ENCODE peak calls at places on chromosomes 1 and 21, in ten cellular contexts. One of them, this sample, is unnamed.
A peak's percentile ranks its signal among the peaks of the same experiment; 100 is the strongest.

GRCh38 chr21:45073301-45074047 is 906 bp upstream of the ADARB1 start:
- DNase-seq in Panc1: no peak
- DNase-seq in CD4-positive, alpha-beta memory T cell: no peak
- DNase-seq in GM23248: no peak
- DNase-seq in HS-27A: no peak
- DNase-seq in right atrium auricular region: no peak
- DNase-seq in left ventricle myocardium inferior: no peak
- DNase-seq in ACHN: no peak
- DNase-seq in endothelial cell: no peak
- DNase-seq in IMR-90: peak; percentile 44
- DNase-seq in this sample: no peak

GRCh38 chr1:155000725-155001437 is 1.7 kb upstream of the ZBTB7B start:
- DNase-seq in ACHN: peak; percentile 94
- DNase-seq in right atrium auricular region: peak; percentile 88
- DNase-seq in GM23248: peak; percentile 92
- DNase-seq in endothelial cell: peak; percentile 82
- DNase-seq in left ventricle myocardium inferior: peak; percentile 89
- DNase-seq in IMR-90: peak; percentile 77
- DNase-seq in HS-27A: no peak
- DNase-seq in Panc1: no peak
- DNase-seq in CD4-positive, alpha-beta memory T cell: peak; percentile 80
- DNase-seq in this sample: peak; percentile 91

GRCh38 chr1:56326056-56326455 is 253.3 kb downstream of the PLPP3 start:
- DNase-seq in left ventricle myocardium inferior: no peak
- DNase-seq in ACHN: no peak
- DNase-seq in endothelial cell: no peak
- DNase-seq in Panc1: no peak
- DNase-seq in GM23248: peak; percentile 40
- DNase-seq in IMR-90: peak; percentile 36
- DNase-seq in right atrium auricular region: no peak
- DNase-seq in HS-27A: no peak
- DNase-seq in CD4-positive, alpha-beta memory T cell: no peak
- DNase-seq in this sample: no peak

GRCh38 chr1:42950146-42950480 is 8.6 kb downstream of the SLC2A1 start:
- DNase-seq in CD4-positive, alpha-beta memory T cell: no peak
- DNase-seq in endothelial cell: no peak
- DNase-seq in left ventricle myocardium inferior: no peak
- DNase-seq in HS-27A: peak; percentile 83
- DNase-seq in GM23248: peak; percentile 56
- DNase-seq in IMR-90: peak; percentile 81
- DNase-seq in ACHN: peak; percentile 52
- DNase-seq in right atrium auricular region: no peak
- DNase-seq in Panc1: no peak
- DNase-seq in this sample: no peak

GRCh38 chr1:220317161-220317560 is 44.9 kb upstream of the RAB3GAP2 start:
- DNase-seq in IMR-90: no peak
- DNase-seq in right atrium auricular region: no peak
- DNase-seq in left ventricle myocardium inferior: no peak
- DNase-seq in HS-27A: no peak
- DNase-seq in ACHN: no peak
- DNase-seq in endothelial cell: no peak
- DNase-seq in CD4-positive, alpha-beta memory T cell: no peak
- DNase-seq in Panc1: no peak
- DNase-seq in GM23248: no peak
- DNase-seq in this sample: no peak

GRCh38 chr1:8152731-8153702 is 126.9 kb upstream of the ERRFI1 start:
- DNase-seq in CD4-positive, alpha-beta memory T cell: peak; percentile 88
- DNase-seq in IMR-90: no peak
- DNase-seq in left ventricle myocardium inferior: no peak
- DNase-seq in right atrium auricular region: no peak
- DNase-seq in GM23248: no peak
- DNase-seq in HS-27A: no peak
- DNase-seq in endothelial cell: no peak
- DNase-seq in Panc1: no peak
- DNase-seq in ACHN: no peak
- DNase-seq in this sample: no peak

GRCh38 chr1:237115035-237115434 is 73.1 kb downstream of the RYR2 start:
- DNase-seq in left ventricle myocardium inferior: no peak
- DNase-seq in right atrium auricular region: no peak
- DNase-seq in Panc1: no peak
- DNase-seq in IMR-90: no peak
- DNase-seq in ACHN: no peak
- DNase-seq in HS-27A: no peak
- DNase-seq in CD4-positive, alpha-beta memory T cell: no peak
- DNase-seq in endothelial cell: no peak
- DNase-seq in GM23248: no peak
- DNase-seq in this sample: no peak

GRCh38 chr1:64675718-64676345 is 69.0 kb upstream of the RAVER2 start:
- DNase-seq in left ventricle myocardium inferior: no peak
- DNase-seq in GM23248: peak; percentile 53
- DNase-seq in CD4-positive, alpha-beta memory T cell: peak; percentile 5
- DNase-seq in HS-27A: no peak
- DNase-seq in Panc1: peak; percentile 20
- DNase-seq in IMR-90: peak; percentile 37
- DNase-seq in endothelial cell: no peak
- DNase-seq in right atrium auricular region: no peak
- DNase-seq in ACHN: peak; percentile 5
- DNase-seq in this sample: no peak

GRCh38 chr1:114335273-114335672 is 175.7 kb downstream of the TRIM33 start:
- DNase-seq in endothelial cell: no peak
- DNase-seq in left ventricle myocardium inferior: no peak
- DNase-seq in right atrium auricular region: no peak
- DNase-seq in GM23248: no peak
- DNase-seq in ACHN: no peak
- DNase-seq in IMR-90: no peak
- DNase-seq in CD4-positive, alpha-beta memory T cell: no peak
- DNase-seq in Panc1: no peak
- DNase-seq in HS-27A: no peak
- DNase-seq in this sample: peak; percentile 5

GRCh38 chr1:237799762-237800474 is 90.8 kb downstream of the ZP4 start:
- DNase-seq in ACHN: peak; percentile 86
- DNase-seq in right atrium auricular region: no peak
- DNase-seq in HS-27A: peak; percentile 51
- DNase-seq in IMR-90: peak; percentile 4
- DNase-seq in left ventricle myocardium inferior: peak; percentile 32
- DNase-seq in Panc1: no peak
- DNase-seq in endothelial cell: peak; percentile 64
- DNase-seq in CD4-positive, alpha-beta memory T cell: peak; percentile 20
- DNase-seq in GM23248: peak; percentile 20
- DNase-seq in this sample: no peak

GRCh38 chr1:66764994-66765578 is 12.8 kb downstream of the DYNLT5 start:
- DNase-seq in right atrium auricular region: no peak
- DNase-seq in ACHN: peak; percentile 56
- DNase-seq in GM23248: peak; percentile 69
- DNase-seq in CD4-positive, alpha-beta memory T cell: peak; percentile 55
- DNase-seq in Panc1: peak; percentile 60
- DNase-seq in left ventricle myocardium inferior: no peak
- DNase-seq in endothelial cell: peak; percentile 41
- DNase-seq in HS-27A: peak; percentile 19
- DNase-seq in IMR-90: peak; percentile 66
- DNase-seq in this sample: no peak

GRCh38 chr1:220908757-220909156 is 29.5 kb downstream of the HLX start:
- DNase-seq in IMR-90: peak; percentile 44
- DNase-seq in endothelial cell: no peak
- DNase-seq in left ventricle myocardium inferior: no peak
- DNase-seq in Panc1: peak; percentile 2
- DNase-seq in HS-27A: no peak
- DNase-seq in ACHN: peak; percentile 39
- DNase-seq in right atrium auricular region: no peak
- DNase-seq in CD4-positive, alpha-beta memory T cell: no peak
- DNase-seq in GM23248: peak; percentile 48
- DNase-seq in this sample: no peak

GRCh38 chr1:15181564-15181963 is 28.0 kb downstream of the TMEM51 start:
- DNase-seq in IMR-90: no peak
- DNase-seq in ACHN: no peak
- DNase-seq in right atrium auricular region: no peak
- DNase-seq in Panc1: no peak
- DNase-seq in CD4-positive, alpha-beta memory T cell: no peak
- DNase-seq in left ventricle myocardium inferior: no peak
- DNase-seq in GM23248: no peak
- DNase-seq in HS-27A: no peak
- DNase-seq in endothelial cell: no peak
- DNase-seq in this sample: no peak

GRCh38 chr21:42777757-42778344 is 101.5 kb downstream of the WDR4 start:
- DNase-seq in GM23248: no peak
- DNase-seq in left ventricle myocardium inferior: no peak
- DNase-seq in Panc1: no peak
- DNase-seq in right atrium auricular region: no peak
- DNase-seq in IMR-90: no peak
- DNase-seq in HS-27A: no peak
- DNase-seq in CD4-positive, alpha-beta memory T cell: no peak
- DNase-seq in ACHN: peak; percentile 73
- DNase-seq in endothelial cell: no peak
- DNase-seq in this sample: no peak

GRCh38 chr1:92749024-92749634 is 35.8 kb downstream of the EVI5 start:
- DNase-seq in GM23248: peak; percentile 84
- DNase-seq in ACHN: peak; percentile 69
- DNase-seq in IMR-90: peak; percentile 75
- DNase-seq in HS-27A: no peak
- DNase-seq in right atrium auricular region: no peak
- DNase-seq in endothelial cell: no peak
- DNase-seq in Panc1: no peak
- DNase-seq in left ventricle myocardium inferior: no peak
- DNase-seq in CD4-positive, alpha-beta memory T cell: peak; percentile 45
- DNase-seq in this sample: no peak

GRCh38 chr1:219119839-219120238 is 53.8 kb upstream of the LYPLAL1 start:
- DNase-seq in IMR-90: no peak
- DNase-seq in GM23248: peak; percentile 23
- DNase-seq in right atrium auricular region: no peak
- DNase-seq in endothelial cell: no peak
- DNase-seq in Panc1: no peak
- DNase-seq in CD4-positive, alpha-beta memory T cell: no peak
- DNase-seq in left ventricle myocardium inferior: no peak
- DNase-seq in HS-27A: no peak
- DNase-seq in ACHN: no peak
- DNase-seq in this sample: no peak

GRCh38 chr1:167880570-167880969 is 33.4 kb downstream of the ADCY10 start:
- DNase-seq in right atrium auricular region: no peak
- DNase-seq in GM23248: no peak
- DNase-seq in CD4-positive, alpha-beta memory T cell: no peak
- DNase-seq in left ventricle myocardium inferior: no peak
- DNase-seq in IMR-90: peak; percentile 17
- DNase-seq in ACHN: no peak
- DNase-seq in Panc1: no peak
- DNase-seq in HS-27A: no peak
- DNase-seq in endothelial cell: no peak
- DNase-seq in this sample: no peak

GRCh38 chr1:206479164-206480125 is 9.2 kb downstream of the IKBKE start:
- DNase-seq in HS-27A: no peak
- DNase-seq in right atrium auricular region: peak; percentile 86
- DNase-seq in Panc1: peak; percentile 54
- DNase-seq in ACHN: peak; percentile 79
- DNase-seq in left ventricle myocardium inferior: peak; percentile 56
- DNase-seq in GM23248: peak; percentile 80
- DNase-seq in CD4-positive, alpha-beta memory T cell: peak; percentile 52
- DNase-seq in IMR-90: peak; percentile 82
- DNase-seq in endothelial cell: peak; percentile 71
- DNase-seq in this sample: no peak

GRCh38 chr1:16991571-16991970 is 11.2 kb upstream of the MFAP2 start:
- DNase-seq in endothelial cell: no peak
- DNase-seq in HS-27A: no peak
- DNase-seq in IMR-90: no peak
- DNase-seq in left ventricle myocardium inferior: no peak
- DNase-seq in ACHN: no peak
- DNase-seq in CD4-positive, alpha-beta memory T cell: no peak
- DNase-seq in right atrium auricular region: no peak
- DNase-seq in Panc1: no peak
- DNase-seq in GM23248: no peak
- DNase-seq in this sample: no peak

GRCh38 chr1:108080448-108080847 is 115.5 kb upstream of the VAV3 start:
- DNase-seq in CD4-positive, alpha-beta memory T cell: no peak
- DNase-seq in GM23248: no peak
- DNase-seq in right atrium auricular region: no peak
- DNase-seq in endothelial cell: no peak
- DNase-seq in IMR-90: no peak
- DNase-seq in HS-27A: no peak
- DNase-seq in left ventricle myocardium inferior: no peak
- DNase-seq in ACHN: no peak
- DNase-seq in Panc1: no peak
- DNase-seq in this sample: no peak

GRCh38 chr1:66533804-66534745 is at the start of gene SGIP1:
- DNase-seq in ACHN: peak; percentile 35
- DNase-seq in left ventricle myocardium inferior: peak; percentile 59
- DNase-seq in IMR-90: peak; percentile 88
- DNase-seq in Panc1: no peak
- DNase-seq in right atrium auricular region: peak; percentile 79
- DNase-seq in endothelial cell: peak; percentile 79
- DNase-seq in CD4-positive, alpha-beta memory T cell: no peak
- DNase-seq in HS-27A: no peak
- DNase-seq in GM23248: peak; percentile 83
- DNase-seq in this sample: peak; percentile 87

GRCh38 chr21:37128069-37128468 is 55.0 kb downstream of the TTC3 start:
- DNase-seq in GM23248: no peak
- DNase-seq in HS-27A: no peak
- DNase-seq in CD4-positive, alpha-beta memory T cell: no peak
- DNase-seq in ACHN: no peak
- DNase-seq in endothelial cell: no peak
- DNase-seq in left ventricle myocardium inferior: no peak
- DNase-seq in right atrium auricular region: no peak
- DNase-seq in IMR-90: no peak
- DNase-seq in Panc1: no peak
- DNase-seq in this sample: no peak

GRCh38 chr1:113903496-113904291 is 905 bp downstream of the AP4B1 start:
- DNase-seq in Panc1: no peak
- DNase-seq in ACHN: peak; percentile 11
- DNase-seq in HS-27A: peak; percentile 20
- DNase-seq in endothelial cell: no peak
- DNase-seq in right atrium auricular region: no peak
- DNase-seq in GM23248: peak; percentile 21
- DNase-seq in IMR-90: no peak
- DNase-seq in left ventricle myocardium inferior: no peak
- DNase-seq in CD4-positive, alpha-beta memory T cell: peak; percentile 18
- DNase-seq in this sample: no peak

GRCh38 chr21:25913488-25913887 is 178.7 kb downstream of the GABPA start:
- DNase-seq in Panc1: no peak
- DNase-seq in GM23248: no peak
- DNase-seq in right atrium auricular region: no peak
- DNase-seq in endothelial cell: no peak
- DNase-seq in HS-27A: no peak
- DNase-seq in IMR-90: no peak
- DNase-seq in left ventricle myocardium inferior: no peak
- DNase-seq in ACHN: no peak
- DNase-seq in CD4-positive, alpha-beta memory T cell: no peak
- DNase-seq in this sample: no peak

GRCh38 chr21:38220270-38220737 is 36.5 kb upstream of the KCNJ15 start:
- DNase-seq in right atrium auricular region: no peak
- DNase-seq in IMR-90: no peak
- DNase-seq in endothelial cell: no peak
- DNase-seq in HS-27A: no peak
- DNase-seq in left ventricle myocardium inferior: no peak
- DNase-seq in GM23248: no peak
- DNase-seq in ACHN: no peak
- DNase-seq in Panc1: no peak
- DNase-seq in CD4-positive, alpha-beta memory T cell: no peak
- DNase-seq in this sample: no peak

GRCh38 chr1:46528297-46528955 is 23.0 kb downstream of the KNCN start:
- DNase-seq in endothelial cell: no peak
- DNase-seq in IMR-90: peak; percentile 22
- DNase-seq in left ventricle myocardium inferior: no peak
- DNase-seq in Panc1: no peak
- DNase-seq in HS-27A: no peak
- DNase-seq in right atrium auricular region: no peak
- DNase-seq in ACHN: no peak
- DNase-seq in CD4-positive, alpha-beta memory T cell: no peak
- DNase-seq in GM23248: peak; percentile 33
- DNase-seq in this sample: no peak

GRCh38 chr1:231424950-231425805 is 3.1 kb upstream of the EGLN1 start:
- DNase-seq in right atrium auricular region: peak; percentile 65
- DNase-seq in CD4-positive, alpha-beta memory T cell: no peak
- DNase-seq in Panc1: no peak
- DNase-seq in left ventricle myocardium inferior: peak; percentile 65
- DNase-seq in GM23248: no peak
- DNase-seq in IMR-90: no peak
- DNase-seq in endothelial cell: no peak
- DNase-seq in HS-27A: no peak
- DNase-seq in ACHN: no peak
- DNase-seq in this sample: no peak

GRCh38 chr21:18443686-18444085 is 40.1 kb upstream of the TMPRSS15 start:
- DNase-seq in CD4-positive, alpha-beta memory T cell: no peak
- DNase-seq in left ventricle myocardium inferior: no peak
- DNase-seq in right atrium auricular region: no peak
- DNase-seq in ACHN: no peak
- DNase-seq in GM23248: no peak
- DNase-seq in HS-27A: no peak
- DNase-seq in IMR-90: no peak
- DNase-seq in Panc1: no peak
- DNase-seq in endothelial cell: no peak
- DNase-seq in this sample: no peak

This sample was measured in osteocyte.